ENCODE peak calls at places on chromosomes 11 and 22, in six cellular contexts. N is IMR-90, V is neural progenitor cell, J is body of pancreas, C is spleen, E is keratinocyte. O is an unnamed sample.

GRCh38 chr11:46541593-46542371 is 52.0 kb downstream of the AMBRA1 start:
- DNase-seq in N (no peak), V (no peak), J (peak; percentile 94), C (no peak), E (no peak), O (peak; percentile 70)

GRCh38 chr11:119421351-119421750 is 1.6 kb downstream of the THY1 start:
- DNase-seq in N (peak; percentile 62), V (no peak), J (no peak), C (no peak), E (no peak), O (no peak)

GRCh38 chr22:30028731-30029130 is 51.5 kb upstream of the HORMAD2 start:
- DNase-seq in N (no peak), V (no peak), J (no peak), C (no peak), E (no peak), O (no peak)

GRCh38 chr22:45671783-45672563 is at the start of gene ATXN10:
- DNase-seq in N (peak; percentile 65), V (peak; percentile 95), J (peak; percentile 70), C (peak; percentile 91), E (no peak), O (peak; percentile 90)

GRCh38 chr11:58003036-58003435 is 20.6 kb upstream of the OR9Q1 start:
- DNase-seq in N (no peak), V (no peak), J (no peak), C (no peak), E (no peak), O (no peak)

GRCh38 chr11:107275632-107276031 is 182.0 kb downstream of the CWF19L2 start:
- DNase-seq in N (no peak), V (no peak), J (no peak), C (no peak), E (no peak), O (no peak)

GRCh38 chr11:15969281-15969680 is 387.1 kb downstream of the SOX6 start:
- DNase-seq in N (peak; percentile 93), V (no peak), J (peak; percentile 76), C (no peak), E (peak; percentile 44), O (peak; percentile 68)

GRCh38 chr11:109864161-109864661 is 229.0 kb upstream of the ZC3H12C start:
- DNase-seq in N (no peak), V (no peak), J (no peak), C (no peak), E (no peak), O (no peak)

DNA sequence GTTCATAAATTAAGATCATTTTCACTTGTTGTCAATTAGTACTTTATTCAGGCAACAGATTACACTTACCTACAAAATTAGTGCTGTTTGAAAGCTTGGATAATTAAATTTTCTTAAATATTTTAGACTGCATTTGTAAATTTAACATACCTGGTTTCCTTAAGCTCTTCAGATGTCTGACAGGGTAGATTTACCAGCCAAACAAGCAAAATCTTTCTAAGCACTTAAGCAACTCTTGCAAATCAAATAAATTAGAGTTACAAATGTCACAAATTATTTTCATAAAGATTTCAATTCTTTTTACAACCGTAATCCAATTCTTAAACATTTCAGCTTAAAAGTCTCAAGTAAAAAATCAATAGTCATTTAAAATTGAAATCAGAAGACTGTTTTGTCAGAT is 129.8 kb downstream of the DBX1 start:
- DNase-seq in N (no peak), V (no peak), J (no peak), C (no peak), E (no peak), O (no peak)
- H3K4me1 ChIP-seq in N (peaks cover 20% of the 10 kb centered on the region), V (peaks cover 57% of the 10 kb centered on the region), J (peaks cover 61% of the 10 kb centered on the region), C (no peaks in the 10 kb centered on the region), E (peaks cover 55% of the 10 kb centered on the region), O (peaks cover 7% of the 10 kb centered on the region)

DNA sequence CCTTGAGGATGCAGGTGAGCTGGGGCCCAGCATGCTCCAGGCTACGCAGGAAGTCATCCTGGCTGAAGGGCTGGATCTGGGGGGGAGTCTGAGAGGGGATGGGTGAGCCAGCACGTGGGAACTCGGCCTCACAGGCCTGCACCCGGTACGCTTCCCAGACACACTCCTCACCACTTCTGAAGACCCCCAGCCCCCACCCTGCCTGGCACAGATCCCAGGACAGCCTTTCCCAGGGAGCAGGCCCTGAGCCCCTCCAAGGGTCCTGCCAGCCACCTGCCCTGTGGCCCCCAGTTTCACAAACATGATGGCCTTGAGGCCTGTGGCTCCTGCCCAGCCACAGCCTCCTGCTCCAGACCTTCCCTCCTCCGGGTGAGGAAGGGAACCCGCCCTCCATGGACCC is 5.6 kb upstream of the PLXNB2 start:
- DNase-seq in N (no peak), V (no peak), J (no peak), C (no peak), E (no peak), O (no peak)
- H3K4me1 ChIP-seq in N (peaks cover 11% of the 10 kb centered on the region), V (peaks cover 17% of the 10 kb centered on the region), J (peaks cover 13% of the 10 kb centered on the region), C (peaks cover 48% of the 10 kb centered on the region), E (peaks cover 4% of the 10 kb centered on the region), O (peaks cover 3% of the 10 kb centered on the region)

GRCh38 chr11:829946-830294 is 2.2 kb downstream of the CRACR2B start:
- DNase-seq in N (no peak), V (no peak), J (no peak), C (no peak), E (no peak), O (no peak)

GRCh38 chr11:832529-833113 is at the start of gene CD151:
- DNase-seq in N (peak; percentile 45), V (peak; percentile 87), J (peak; percentile 67), C (peak; percentile 89), E (no peak), O (peak; percentile 86)

GRCh38 chr11:830295-831131 is 2.2 kb upstream of the CD151 start:
- DNase-seq in N (no peak), V (peak; percentile 96), J (no peak), C (peak; percentile 93), E (no peak), O (peak; percentile 81)

GRCh38 chr11:831951-832528 is 712 bp upstream of the CD151 start:
- DNase-seq in N (no peak), V (no peak), J (no peak), C (no peak), E (no peak), O (peak; percentile 69)

DNA sequence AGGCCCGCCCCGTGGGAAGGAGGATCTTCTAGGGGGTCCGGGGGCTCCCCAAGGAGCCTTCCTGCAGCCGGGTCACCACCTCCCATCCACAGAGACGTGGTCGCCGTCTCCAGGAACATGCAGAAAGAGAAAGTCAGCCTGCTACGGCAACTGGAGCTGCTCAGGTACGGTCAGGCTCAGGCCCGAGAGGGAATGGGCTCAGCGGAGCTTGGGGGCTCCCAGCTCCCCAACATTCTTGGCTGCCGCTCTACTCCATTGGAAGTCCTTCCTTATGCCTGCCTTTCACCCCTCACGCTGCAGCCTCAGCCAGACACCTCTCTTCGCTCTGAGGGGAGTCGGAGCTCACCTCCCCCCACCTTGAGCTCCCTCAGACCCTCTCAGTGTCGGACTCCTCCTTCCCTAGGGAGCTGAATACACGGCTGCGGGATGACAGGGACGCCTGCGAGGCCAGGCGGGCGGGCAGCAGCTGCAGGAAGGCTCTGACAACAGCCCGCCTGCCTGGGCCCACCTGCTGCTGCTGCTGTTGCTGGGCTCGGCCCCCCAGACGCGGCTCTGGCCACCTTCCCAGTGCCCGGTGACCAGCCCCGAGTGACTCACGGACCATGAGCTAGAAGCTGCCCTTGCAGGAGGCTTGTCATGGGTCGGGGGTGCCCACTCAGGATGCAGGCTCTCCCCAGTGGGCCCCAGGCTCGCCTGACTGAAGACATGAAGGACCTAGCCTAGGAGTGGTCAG is 1.5 kb upstream of the CD151 start:
- DNase-seq in N (peak; percentile 80), V (peak; percentile 49), J (no peak), C (no peak), E (no peak), O (peak; percentile 72)
- H3K4me1 ChIP-seq in N (peaks cover 37% of the 10 kb centered on the region), V (peaks cover 54% of the 10 kb centered on the region), J (peaks cover 87% of the 10 kb centered on the region), C (peaks cover 85% of the 10 kb centered on the region), E (peaks cover 47% of the 10 kb centered on the region), O (peaks cover 9% of the 10 kb centered on the region)

DNA sequence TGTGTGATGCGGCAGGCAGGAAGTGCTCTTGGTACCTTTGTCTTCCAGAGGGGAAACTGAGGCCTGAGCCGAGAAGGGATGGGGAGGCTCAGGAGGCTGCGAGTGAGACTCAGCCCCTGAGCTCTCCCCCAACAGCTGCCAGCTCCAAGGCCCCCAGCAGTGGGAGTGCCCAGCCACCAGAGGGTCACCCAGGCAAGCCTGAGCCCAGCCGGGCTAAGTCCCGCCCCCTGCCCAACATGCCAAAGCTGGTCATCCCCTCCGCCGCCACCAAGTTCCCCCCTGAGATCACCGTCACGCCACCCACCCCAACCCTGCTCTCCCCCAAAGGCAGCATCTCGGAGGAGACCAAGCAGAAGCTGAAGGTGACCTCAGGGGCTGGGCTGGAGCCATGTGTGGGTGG is 3.8 kb upstream of the SUSD2 start:
- DNase-seq in N (no peak), V (no peak), J (no peak), C (no peak), E (no peak), O (peak; percentile 60)
- H3K4me1 ChIP-seq in N (no peaks in the 10 kb centered on the region), V (peaks cover 8% of the 10 kb centered on the region), J (peaks cover 4% of the 10 kb centered on the region), C (no peaks in the 10 kb centered on the region), E (no peaks in the 10 kb centered on the region), O (peaks cover 2% of the 10 kb centered on the region)